ENCODE peak calls at places on chromosomes 12 and 14, in five cellular contexts. B is transverse colon, M is Peyer's patch, G is body of pancreas, Y is upper lobe of right lung. L is an unnamed sample. For H3K4me1, the result is how much of the 10 kb centered on the place peaks cover.

GRCh38 chr14:28774764-28775738 is 8.5 kb downstream of the FOXG1 start:
- DNase-seq in M (no peak), B (no peak), Y (no peak), G (no peak), L (no peak)

GRCh38 chr12:14273911-14274306 is 91.6 kb upstream of the ATF7IP start:
- DNase-seq in G (no peak), Y (no peak), M (no peak), B (no peak), L (no peak)

GRCh38 chr12:123657211-123657610 is 13.7 kb upstream of the TCTN2 start:
- DNase-seq in M (no peak), Y (no peak), B (no peak), G (no peak), L (no peak)

GRCh38 chr12:18935371-18935965 is 194.1 kb upstream of the PLEKHA5 start:
- DNase-seq in B (no peak), Y (no peak), M (no peak), G (no peak), L (no peak)

GRCh38 chr14:68359862-68360552 is 432.9 kb downstream of the ZFP36L1 start:
- DNase-seq in Y (peak), G (no peak), M (peak), B (peak), L (peak)

GRCh38 chr12:47100146-47100545 is 20.4 kb upstream of the AMIGO2 start:
- DNase-seq in Y (no peak), M (no peak), B (no peak), G (no peak), L (no peak)

GRCh38 chr12:5796171-5797091 is 148.6 kb downstream of the ANO2 start:
- DNase-seq in G (peak), B (peak), Y (peak), M (peak), L (no peak)

GRCh38 chr12:68958337-68958736 is 25.4 kb upstream of the CPM start:
- DNase-seq in Y (no peak), M (no peak), G (no peak), B (no peak), L (no peak)

GRCh38 chr12:124979568-124979967 is 9.4 kb downstream of the DHX37 start:
- DNase-seq in Y (no peak), G (no peak), M (no peak), B (no peak), L (no peak)

GRCh38 chr14:52175982-52176502 is 91.5 kb upstream of the PTGDR start:
- DNase-seq in G (no peak), B (peak), M (peak), Y (no peak), L (no peak)
- H3K27ac ChIP-seq in G (no peak), B (no peak), M (no peak), Y (no peak), L (no peak)

GRCh38 chr12:117043598-117043901 is 55.7 kb downstream of the TESC start:
- DNase-seq in M (no peak), B (no peak), Y (no peak), G (no peak), L (no peak)

GRCh38 chr12:117045998-117046374 is 53.2 kb downstream of the TESC start:
- DNase-seq in M (no peak), Y (no peak), G (no peak), B (no peak), L (no peak)

GRCh38 chr12:117045175-117045997 is 53.8 kb downstream of the TESC start:
- DNase-seq in M (no peak), B (no peak), Y (no peak), G (no peak), L (no peak)

GRCh38 chr12:117044311-117044710 is 54.9 kb downstream of the TESC start:
- DNase-seq in B (no peak), G (no peak), M (no peak), Y (no peak), L (no peak)

DNA sequence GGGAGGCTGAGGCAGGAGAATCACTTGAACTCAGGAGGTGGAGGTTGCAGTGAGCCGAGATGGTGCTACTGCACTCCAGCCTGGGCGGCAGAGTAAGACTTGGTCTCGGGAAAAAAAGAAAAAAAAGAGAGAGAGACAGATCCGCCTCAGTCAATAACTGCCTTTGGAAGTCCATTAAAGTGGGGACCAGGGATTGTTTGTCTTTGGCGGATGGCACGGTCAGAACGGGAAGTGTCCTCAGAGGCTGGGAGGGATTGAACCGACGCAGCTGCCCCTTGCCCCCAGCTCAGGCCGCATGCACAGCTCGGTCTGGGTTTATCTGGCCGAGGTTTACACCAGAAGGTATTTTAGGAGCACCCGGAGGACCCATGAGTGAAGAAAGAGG is 54.4 kb downstream of the TESC start:
- DNase-seq in Y (no peak), G (no peak), B (no peak), M (no peak), L (no peak)
- H3K4me3 ChIP-seq in Y (no peak), G (no peak), B (no peak), M (no peak), L (no peak)

GRCh38 chr14:105495990-105496830 is 5.2 kb downstream of the TEDC1 start:
- DNase-seq in B (no peak), Y (peak), G (no peak), M (no peak), L (no peak)
- H3K4me1 ChIP-seq in B (under half), Y (under half), G (under half), M (under half), L (under half)

GRCh38 chr12:121128908-121129704 is 3.6 kb upstream of the P2RX7 start:
- DNase-seq in B (peak), M (peak), G (peak), Y (peak), L (peak)
- H3K27ac ChIP-seq in B (peak), M (peak), G (no peak), Y (peak), L (peak)

L was measured in tibial nerve.